ENCODE peak calls at places on chromosomes 3 and 15, in eight cellular contexts. One of them, this sample, is unnamed.

GRCh38 chr3:169390741-169391300 is 272.7 kb downstream of the MECOM start:
- DNase-seq in heart left ventricle: no peak
- DNase-seq in tibial nerve: no peak
- DNase-seq in sigmoid colon: no peak
- DNase-seq in A549: no peak
- DNase-seq in esophagus muscularis mucosa: no peak
- DNase-seq in right lobe of liver: no peak
- DNase-seq in uterus: no peak
- DNase-seq in this sample: no peak

GRCh38 chr3:65597952-65598413 is 440.7 kb downstream of the MAGI1 start:
- DNase-seq in esophagus muscularis mucosa: no peak
- DNase-seq in tibial nerve: no peak
- DNase-seq in uterus: no peak
- DNase-seq in heart left ventricle: no peak
- DNase-seq in right lobe of liver: no peak
- DNase-seq in A549: no peak
- DNase-seq in sigmoid colon: no peak
- DNase-seq in this sample: no peak

GRCh38 chr3:140388525-140388924 is 289.3 kb upstream of the TRIM42 start:
- DNase-seq in heart left ventricle: no peak
- DNase-seq in tibial nerve: no peak
- DNase-seq in esophagus muscularis mucosa: no peak
- DNase-seq in sigmoid colon: no peak
- DNase-seq in right lobe of liver: no peak
- DNase-seq in A549: no peak
- DNase-seq in uterus: no peak
- DNase-seq in this sample: no peak

GRCh38 chr3:180408654-180409053 is 193.3 kb upstream of the TTC14 start:
- DNase-seq in right lobe of liver: no peak
- DNase-seq in tibial nerve: no peak
- DNase-seq in sigmoid colon: no peak
- DNase-seq in uterus: no peak
- DNase-seq in esophagus muscularis mucosa: no peak
- DNase-seq in A549: peak; percentile 1
- DNase-seq in heart left ventricle: no peak
- DNase-seq in this sample: no peak

GRCh38 chr15:50247819-50248650 is 17.5 kb downstream of the HDC start:
- DNase-seq in sigmoid colon: no peak
- DNase-seq in heart left ventricle: no peak
- DNase-seq in esophagus muscularis mucosa: no peak
- DNase-seq in uterus: no peak
- DNase-seq in right lobe of liver: peak; percentile 50
- DNase-seq in tibial nerve: no peak
- DNase-seq in A549: no peak
- DNase-seq in this sample: peak; percentile 40

GRCh38 chr3:142649996-142650693 is 54.0 kb downstream of the PLS1 start:
- DNase-seq in uterus: no peak
- DNase-seq in sigmoid colon: no peak
- DNase-seq in right lobe of liver: no peak
- DNase-seq in esophagus muscularis mucosa: no peak
- DNase-seq in tibial nerve: no peak
- DNase-seq in A549: no peak
- DNase-seq in heart left ventricle: no peak
- DNase-seq in this sample: no peak

GRCh38 chr3:183180765-183181295 is 18.3 kb upstream of the LAMP3 start:
- DNase-seq in right lobe of liver: no peak
- DNase-seq in A549: no peak
- DNase-seq in uterus: no peak
- DNase-seq in tibial nerve: no peak
- DNase-seq in heart left ventricle: no peak
- DNase-seq in sigmoid colon: no peak
- DNase-seq in esophagus muscularis mucosa: no peak
- DNase-seq in this sample: no peak

GRCh38 chr3:170780955-170781354 is 89.0 kb downstream of the RPL22L1 start:
- DNase-seq in tibial nerve: no peak
- DNase-seq in right lobe of liver: no peak
- DNase-seq in sigmoid colon: no peak
- DNase-seq in uterus: no peak
- DNase-seq in heart left ventricle: no peak
- DNase-seq in esophagus muscularis mucosa: no peak
- DNase-seq in A549: no peak
- DNase-seq in this sample: no peak

GRCh38 chr3:64732570-64732969 is 44.8 kb upstream of the ADAMTS9 start:
- DNase-seq in right lobe of liver: no peak
- DNase-seq in tibial nerve: no peak
- DNase-seq in esophagus muscularis mucosa: no peak
- DNase-seq in sigmoid colon: no peak
- DNase-seq in A549: no peak
- DNase-seq in heart left ventricle: no peak
- DNase-seq in uterus: no peak
- DNase-seq in this sample: no peak

GRCh38 chr15:81176291-81176893 is 20.3 kb upstream of the IL16 start:
- DNase-seq in right lobe of liver: no peak
- DNase-seq in uterus: no peak
- DNase-seq in sigmoid colon: peak; percentile 72
- DNase-seq in tibial nerve: no peak
- DNase-seq in A549: no peak
- DNase-seq in esophagus muscularis mucosa: no peak
- DNase-seq in heart left ventricle: peak; percentile 85
- DNase-seq in this sample: peak; percentile 10

GRCh38 chr15:45112592-45113379 is 1.2 kb downstream of the DUOX2 start:
- DNase-seq in heart left ventricle: no peak
- DNase-seq in sigmoid colon: no peak
- DNase-seq in tibial nerve: no peak
- DNase-seq in uterus: no peak
- DNase-seq in esophagus muscularis mucosa: no peak
- DNase-seq in A549: no peak
- DNase-seq in right lobe of liver: no peak
- DNase-seq in this sample: peak; percentile 48

GRCh38 chr15:45115312-45115820 is 1.2 kb downstream of the DUOXA2 start:
- DNase-seq in esophagus muscularis mucosa: no peak
- DNase-seq in right lobe of liver: no peak
- DNase-seq in A549: no peak
- DNase-seq in uterus: no peak
- DNase-seq in tibial nerve: no peak
- DNase-seq in sigmoid colon: no peak
- DNase-seq in heart left ventricle: no peak
- DNase-seq in this sample: peak; percentile 96

GRCh38 chr15:45114751-45115085 is 592 bp downstream of the DUOXA2 start:
- DNase-seq in esophagus muscularis mucosa: no peak
- DNase-seq in tibial nerve: no peak
- DNase-seq in sigmoid colon: no peak
- DNase-seq in right lobe of liver: no peak
- DNase-seq in A549: no peak
- DNase-seq in heart left ventricle: no peak
- DNase-seq in uterus: no peak
- DNase-seq in this sample: no peak

GRCh38 chr15:45113380-45113990 is 487 bp downstream of the DUOX2 start:
- DNase-seq in tibial nerve: no peak
- DNase-seq in esophagus muscularis mucosa: no peak
- DNase-seq in A549: no peak
- DNase-seq in heart left ventricle: no peak
- DNase-seq in right lobe of liver: no peak
- DNase-seq in sigmoid colon: no peak
- DNase-seq in uterus: no peak
- DNase-seq in this sample: peak; percentile 28

DNA sequence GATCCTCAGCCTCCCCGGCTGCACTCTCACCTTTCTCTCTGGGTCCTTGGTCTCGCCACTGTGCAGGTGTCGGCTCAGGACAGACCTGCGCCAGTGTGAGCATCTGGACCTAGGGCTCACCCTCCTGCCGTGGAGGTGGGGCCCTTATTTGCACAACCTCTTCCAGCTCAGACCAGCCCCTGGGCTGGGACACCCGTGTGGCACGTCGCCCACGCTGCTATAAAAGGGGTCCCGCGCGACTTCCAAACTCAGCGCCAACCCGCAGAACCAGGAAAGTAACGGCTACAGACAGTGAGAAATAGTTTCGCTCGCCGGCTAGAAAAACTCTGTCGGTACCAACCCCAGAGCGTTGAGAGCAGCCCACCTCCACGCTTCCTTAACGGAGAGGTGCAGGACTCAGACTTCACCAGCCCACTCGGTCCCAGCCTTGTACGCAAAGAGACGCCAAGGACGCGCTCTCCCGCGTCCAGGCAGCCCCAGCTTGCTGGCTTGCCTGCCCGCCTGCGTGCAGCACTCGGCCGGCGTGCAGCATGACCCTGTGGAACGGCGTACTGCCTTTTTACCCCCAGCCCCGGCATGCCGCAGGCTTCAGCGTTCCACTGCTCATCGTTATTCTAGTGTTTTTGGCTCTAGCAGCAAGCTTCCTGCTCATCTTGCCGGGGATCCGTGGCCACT is at the start of the genes DUOX2 and DUOXA2:
- DNase-seq in sigmoid colon: no peak
- DNase-seq in tibial nerve: no peak
- DNase-seq in right lobe of liver: no peak
- DNase-seq in heart left ventricle: no peak
- DNase-seq in uterus: no peak
- DNase-seq in A549: no peak
- DNase-seq in esophagus muscularis mucosa: no peak
- DNase-seq in this sample: peak; percentile 92
- H3K4me3 ChIP-seq in sigmoid colon: no peak within 1 kb of the TSS
- H3K4me3 ChIP-seq in tibial nerve: no peak within 1 kb of the TSS
- H3K4me3 ChIP-seq in right lobe of liver: no peak within 1 kb of the TSS
- H3K4me3 ChIP-seq in heart left ventricle: no peak within 1 kb of the TSS
- H3K4me3 ChIP-seq in uterus: no peak within 1 kb of the TSS
- H3K4me3 ChIP-seq in A549: peak within 1 kb of the TSS; percentile 26
- H3K4me3 ChIP-seq in esophagus muscularis mucosa: no peak within 1 kb of the TSS
- H3K4me3 ChIP-seq in this sample: peak within 1 kb of the TSS; percentile 40

GRCh38 chr15:38254065-38254883 is 1.6 kb downstream of the SPRED1 start:
- DNase-seq in heart left ventricle: peak; percentile 36
- DNase-seq in sigmoid colon: peak; percentile 68
- DNase-seq in uterus: peak; percentile 35
- DNase-seq in esophagus muscularis mucosa: no peak
- DNase-seq in tibial nerve: no peak
- DNase-seq in right lobe of liver: peak; percentile 28
- DNase-seq in A549: peak; percentile 60
- DNase-seq in this sample: peak; percentile 55

GRCh38 chr15:38255690-38256089 is 3.1 kb downstream of the SPRED1 start:
- DNase-seq in sigmoid colon: no peak
- DNase-seq in A549: no peak
- DNase-seq in right lobe of liver: no peak
- DNase-seq in heart left ventricle: no peak
- DNase-seq in uterus: no peak
- DNase-seq in esophagus muscularis mucosa: no peak
- DNase-seq in tibial nerve: no peak
- DNase-seq in this sample: no peak

GRCh38 chr15:38252481-38253311 is at the start of gene SPRED1:
- DNase-seq in sigmoid colon: peak; percentile 90
- DNase-seq in esophagus muscularis mucosa: no peak
- DNase-seq in uterus: peak; percentile 69
- DNase-seq in A549: no peak
- DNase-seq in heart left ventricle: peak; percentile 86
- DNase-seq in tibial nerve: peak; percentile 42
- DNase-seq in right lobe of liver: peak; percentile 74
- DNase-seq in this sample: peak; percentile 70

GRCh38 chr15:38253448-38253847 is 812 bp downstream of the SPRED1 start:
- DNase-seq in tibial nerve: no peak
- DNase-seq in heart left ventricle: no peak
- DNase-seq in right lobe of liver: no peak
- DNase-seq in A549: peak; percentile 51
- DNase-seq in uterus: no peak
- DNase-seq in sigmoid colon: no peak
- DNase-seq in esophagus muscularis mucosa: no peak
- DNase-seq in this sample: peak; percentile 13

DNA sequence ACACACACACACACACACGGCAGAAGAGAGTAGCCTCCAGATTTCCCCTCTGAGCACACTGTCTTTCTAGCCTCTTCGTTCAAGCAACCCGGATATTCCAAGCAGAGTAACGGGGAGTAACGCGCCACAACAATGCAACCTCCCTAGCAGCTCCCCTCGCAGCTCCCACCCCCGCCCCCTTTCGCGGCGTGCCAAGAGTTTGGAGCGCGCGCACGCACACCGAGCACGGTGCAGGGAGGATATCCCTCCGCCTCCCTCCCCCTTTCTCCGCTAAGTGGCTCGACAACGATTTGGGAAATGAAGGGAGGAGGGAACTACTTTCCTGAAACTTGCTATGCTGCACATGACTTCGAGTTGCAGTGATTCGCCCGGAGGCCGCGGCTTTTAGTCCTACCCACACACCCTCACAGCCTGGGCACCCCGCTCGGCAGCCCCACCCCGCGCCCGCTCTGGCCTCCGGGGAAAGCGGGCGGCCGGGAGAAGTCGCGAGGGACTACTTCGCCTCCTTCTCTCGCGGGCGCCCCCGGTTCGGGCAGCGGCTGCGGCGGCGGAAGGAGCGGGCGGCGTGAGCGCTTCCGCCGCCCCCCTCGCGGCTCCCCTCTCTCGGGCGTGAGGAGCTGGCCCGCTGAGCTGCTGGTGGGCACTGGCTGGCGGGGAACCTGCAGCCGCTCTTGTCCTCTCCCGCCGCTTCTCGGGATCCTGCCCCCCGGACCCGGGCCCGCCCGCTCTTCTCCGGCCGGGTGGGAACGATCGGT is 733 bp upstream of the SPRED1 start:
- DNase-seq in A549: peak; percentile 98
- DNase-seq in tibial nerve: peak; percentile 76
- DNase-seq in right lobe of liver: peak; percentile 89
- DNase-seq in esophagus muscularis mucosa: peak; percentile 95
- DNase-seq in uterus: peak; percentile 92
- DNase-seq in heart left ventricle: peak; percentile 95
- DNase-seq in sigmoid colon: peak; percentile 95
- DNase-seq in this sample: peak; percentile 92
- TF ChIP-seq POLR2A in A549: peak; percentile 50
- TF ChIP-seq POLR2A in tibial nerve: peak; percentile 39
- TF ChIP-seq POLR2A in right lobe of liver: peak; percentile 72
- TF ChIP-seq POLR2A in esophagus muscularis mucosa: peak; percentile 28
- TF ChIP-seq POLR2A in uterus: peak; percentile 52
- TF ChIP-seq POLR2A in heart left ventricle: no peak
- TF ChIP-seq POLR2A in sigmoid colon: peak; percentile 43
- TF ChIP-seq POLR2A in this sample: no peak

DNA sequence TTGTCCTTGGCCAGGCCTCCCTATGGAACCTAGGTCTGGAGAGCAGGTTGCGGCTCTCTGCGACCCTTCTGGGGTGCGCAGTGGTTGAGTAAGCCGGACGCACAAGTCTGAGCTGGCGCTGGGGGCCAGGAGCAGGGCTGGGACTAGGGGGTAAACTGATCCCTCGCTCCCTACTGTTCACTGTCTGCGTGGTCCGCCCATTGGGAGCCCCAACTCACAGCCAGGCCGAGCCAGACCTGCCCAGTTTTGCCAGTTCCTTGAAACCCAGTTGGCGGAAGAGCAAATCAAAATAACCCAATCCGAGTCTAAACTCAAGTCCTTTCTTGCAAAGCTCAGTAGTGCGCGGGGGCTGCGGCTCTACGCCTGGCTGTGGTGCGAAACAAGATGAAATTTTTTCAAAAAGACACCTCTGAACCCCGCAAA is 17.5 kb downstream of the RGMA start:
- DNase-seq in right lobe of liver: no peak
- DNase-seq in uterus: no peak
- DNase-seq in esophagus muscularis mucosa: no peak
- DNase-seq in A549: no peak
- DNase-seq in tibial nerve: no peak
- DNase-seq in sigmoid colon: no peak
- DNase-seq in heart left ventricle: no peak
- DNase-seq in this sample: peak; percentile 35
- H3K4me3 ChIP-seq in right lobe of liver: no peak overlapping the region
- H3K4me3 ChIP-seq in uterus: peak overlapping the region; percentile 78
- H3K4me3 ChIP-seq in esophagus muscularis mucosa: peak overlapping the region; percentile 93
- H3K4me3 ChIP-seq in A549: peak overlapping the region; percentile 54
- H3K4me3 ChIP-seq in tibial nerve: peak overlapping the region; percentile 59
- H3K4me3 ChIP-seq in sigmoid colon: peak overlapping the region; percentile 92
- H3K4me3 ChIP-seq in heart left ventricle: peak overlapping the region; percentile 66
- H3K4me3 ChIP-seq in this sample: no peak overlapping the region

GRCh38 chr3:39724233-39724846 is 85.1 kb upstream of the MYRIP start:
- DNase-seq in tibial nerve: no peak
- DNase-seq in heart left ventricle: no peak
- DNase-seq in sigmoid colon: no peak
- DNase-seq in uterus: no peak
- DNase-seq in right lobe of liver: no peak
- DNase-seq in A549: no peak
- DNase-seq in esophagus muscularis mucosa: no peak
- DNase-seq in this sample: no peak
- TF ChIP-seq POLR2A in tibial nerve: no peak
- TF ChIP-seq POLR2A in heart left ventricle: no peak
- TF ChIP-seq POLR2A in sigmoid colon: no peak
- TF ChIP-seq POLR2A in uterus: no peak
- TF ChIP-seq POLR2A in right lobe of liver: no peak
- TF ChIP-seq POLR2A in A549: no peak
- TF ChIP-seq POLR2A in esophagus muscularis mucosa: no peak
- TF ChIP-seq POLR2A in this sample: no peak